ENCODE peak calls at places on chromosomes 2 and 18, in four cellular contexts. Q, A, I and U are unnamed samples.

GRCh38 chr2:191863988-191864387 is 17.1 kb upstream of the CAVIN2 start:
- DNase-seq in Q (peak; percentile 76), A (no peak), I (no peak), U (peak; percentile 75)

GRCh38 chr2:92073815-92074548 is 2797.2 kb upstream of the TEKT4 start:
- DNase-seq in Q (no peak), A (peak; percentile 52), I (no peak), U (no peak)

GRCh38 chr2:26562811-26563645 is 78.1 kb downstream of the CIB4 start:
- DNase-seq in Q (peak; percentile 26), A (peak; percentile 88), I (peak; percentile 87), U (peak; percentile 64)

GRCh38 chr2:16639431-16639830 is 26.2 kb downstream of the CYRIA start:
- DNase-seq in Q (no peak), A (no peak), I (no peak), U (no peak)

GRCh38 chr2:108586631-108587030 is 52.4 kb downstream of the LIMS1 start:
- DNase-seq in Q (no peak), A (no peak), I (no peak), U (no peak)

GRCh38 chr2:230907361-230908093 is 17.5 kb downstream of the GPR55 start:
- DNase-seq in Q (no peak), A (no peak), I (no peak), U (no peak)

GRCh38 chr2:46704593-46704992 is 211.0 kb downstream of the MCFD2 start:
- DNase-seq in Q (no peak), A (no peak), I (no peak), U (no peak)

GRCh38 chr2:7044253-7045250 is 127.3 kb downstream of the RNF144A start:
- DNase-seq in Q (peak; percentile 78), A (peak; percentile 77), I (peak; percentile 42), U (peak; percentile 75)

GRCh38 chr2:18369750-18370149 is 190.7 kb downstream of the RDH14 start:
- DNase-seq in Q (peak; percentile 54), A (no peak), I (no peak), U (peak; percentile 59)

GRCh38 chr2:234839285-234839684 is 112.5 kb upstream of the SH3BP4 start:
- DNase-seq in Q (no peak), A (no peak), I (no peak), U (peak; percentile 49)

GRCh38 chr2:98037666-98038339 is 42.1 kb upstream of the TMEM131 start:
- DNase-seq in Q (no peak), A (no peak), I (no peak), U (peak; percentile 10)

GRCh38 chr2:64273524-64274398 is 129.5 kb upstream of the PELI1 start:
- DNase-seq in Q (peak; percentile 71), A (peak; percentile 71), I (peak; percentile 89), U (peak; percentile 87)

GRCh38 chr2:65204461-65205230 is 23.0 kb upstream of the ACTR2 start:
- DNase-seq in Q (peak; percentile 29), A (no peak), I (no peak), U (no peak)

GRCh38 chr2:57376985-57377384 is 669.6 kb upstream of the VRK2 start:
- DNase-seq in Q (peak; percentile 52), A (no peak), I (no peak), U (peak; percentile 7)

GRCh38 chr2:112941753-112942653 is 31.0 kb downstream of the IL37 start:
- DNase-seq in Q (peak; percentile 89), A (peak; percentile 83), I (peak; percentile 45), U (peak; percentile 82)

GRCh38 chr2:33014268-33014667 is 67.5 kb downstream of the LTBP1 start:
- DNase-seq in Q (peak; percentile 56), A (no peak), I (no peak), U (no peak)

GRCh38 chr18:47953471-47953931 is 23.0 kb upstream of the SMAD2 start:
- DNase-seq in Q (no peak), A (peak; percentile 85), I (peak; percentile 32), U (peak; percentile 80)

GRCh38 chr2:48915884-48916283 is 160.4 kb upstream of the LHCGR start:
- DNase-seq in Q (no peak), A (no peak), I (no peak), U (no peak)

GRCh38 chr2:109016376-109016775 is 27.4 kb upstream of the EDAR start:
- DNase-seq in Q (no peak), A (no peak), I (no peak), U (no peak)

GRCh38 chr18:48949606-48950535 is 894 bp downstream of the SMAD7 start:
- DNase-seq in Q (peak; percentile 78), A (peak; percentile 82), I (no peak), U (no peak)

GRCh38 chr2:59530258-59530657 is 1023.2 kb downstream of the BCL11A start:
- DNase-seq in Q (no peak), A (no peak), I (no peak), U (no peak)

GRCh38 chr2:96734899-96735585 is 4.8 kb downstream of the LMAN2L start:
- DNase-seq in Q (peak; percentile 47), A (no peak), I (no peak), U (peak; percentile 76)

GRCh38 chr2:128736046-128736688 is 417.5 kb upstream of the HS6ST1 start:
- DNase-seq in Q (peak; percentile 38), A (no peak), I (no peak), U (no peak)
- H3K4me3 ChIP-seq in Q (no peak overlapping the region), A (peak overlapping the region; percentile 16), I (peak overlapping the region; percentile 28), U (no peak overlapping the region)

DNA sequence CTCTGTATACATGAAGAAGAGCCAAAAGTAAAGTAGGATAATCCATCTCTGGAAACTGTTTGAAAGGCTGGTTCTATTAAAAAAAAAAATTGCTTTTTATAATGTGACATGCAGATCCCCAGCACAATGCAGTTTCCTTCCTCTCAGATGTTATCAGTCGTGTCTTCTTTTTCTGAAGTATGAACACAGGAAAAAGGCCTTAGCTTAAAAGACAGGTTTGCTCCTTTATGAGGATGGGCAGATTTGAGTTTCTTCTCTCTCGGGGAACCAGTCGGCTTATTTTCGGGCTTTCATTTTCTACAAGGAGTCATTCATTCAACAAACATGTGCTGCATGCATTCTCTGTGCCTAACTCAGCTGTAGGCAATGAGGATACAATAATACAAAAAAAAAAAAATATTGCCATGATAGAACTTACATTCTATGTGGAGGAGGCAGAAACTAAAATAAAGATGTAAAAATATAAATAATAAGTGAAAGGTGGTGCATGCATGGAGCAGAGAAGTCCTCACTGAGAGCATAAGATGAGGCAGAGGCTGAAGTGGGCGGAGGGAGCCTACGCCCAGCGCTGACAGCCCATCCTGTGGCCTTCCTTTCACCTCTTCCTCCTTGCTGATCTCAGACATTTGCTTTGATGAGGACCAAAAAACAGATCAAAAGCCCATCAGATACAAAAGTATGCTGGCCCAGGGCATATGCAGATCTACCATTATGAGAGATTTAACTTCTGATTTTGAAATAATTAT is at the start of gene CD226:
- DNase-seq in Q (no peak), A (no peak), I (no peak), U (no peak)
- H3K4me3 ChIP-seq in Q (no peak within 1 kb of the TSS), A (no peak within 1 kb of the TSS), I (no peak within 1 kb of the TSS), U (no peak within 1 kb of the TSS)

GRCh38 chr18:26656401-26656943 is 108.1 kb upstream of the KCTD1 start:
- DNase-seq in Q (no peak), A (peak; percentile 71), I (no peak), U (no peak)

GRCh38 chr18:26656944-26657536 is 108.7 kb upstream of the KCTD1 start:
- DNase-seq in Q (peak; percentile 70), A (peak; percentile 91), I (peak; percentile 66), U (peak; percentile 55)

GRCh38 chr18:26655614-26656400 is 107.5 kb upstream of the KCTD1 start:
- DNase-seq in Q (peak; percentile 52), A (peak; percentile 87), I (peak; percentile 40), U (peak; percentile 35)

GRCh38 chr18:26654173-26655009 is 106.0 kb upstream of the KCTD1 start:
- DNase-seq in Q (peak; percentile 3), A (no peak), I (no peak), U (no peak)

DNA sequence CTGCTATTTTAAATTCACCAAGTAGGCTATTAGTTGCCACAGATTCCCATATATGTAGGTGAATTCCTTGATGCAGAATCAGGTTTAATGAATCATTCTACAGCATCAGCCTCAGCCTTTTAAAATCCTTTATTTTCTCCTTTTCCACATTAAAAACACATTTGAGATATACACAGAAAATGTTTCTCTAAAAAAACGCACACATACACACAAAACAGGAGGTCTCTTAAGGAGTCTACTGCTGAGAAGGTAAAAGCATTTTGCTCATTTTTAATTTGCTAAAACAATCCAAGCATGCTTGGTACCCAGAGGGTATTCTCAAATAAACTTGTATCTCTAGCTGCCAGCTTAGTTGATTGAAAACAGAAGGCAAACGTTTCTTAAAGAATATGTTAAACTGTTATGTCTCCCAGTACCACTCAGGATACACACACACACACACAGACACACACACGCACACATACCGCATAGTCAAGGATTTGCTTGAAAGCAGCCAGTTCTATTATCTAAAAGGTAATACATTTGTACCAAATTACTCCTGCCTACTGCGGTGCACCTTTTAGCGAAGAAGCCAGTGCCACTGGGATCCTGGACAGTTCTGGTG is 106.8 kb upstream of the KCTD1 start:
- DNase-seq in Q (peak; percentile 47), A (no peak), I (no peak), U (peak; percentile 25)
- H3K4me3 ChIP-seq in Q (peak overlapping the region; percentile 57), A (peak overlapping the region; percentile 51), I (peak overlapping the region; percentile 78), U (no peak overlapping the region)

GRCh38 chr2:42770288-42771131 is 6.6 kb upstream of the OXER1 start:
- DNase-seq in Q (peak; percentile 78), A (no peak), I (no peak), U (peak; percentile 49)

GRCh38 chr2:42769583-42770287 is 5.8 kb upstream of the OXER1 start:
- DNase-seq in Q (no peak), A (no peak), I (no peak), U (no peak)

GRCh38 chr2:42768706-42769256 is 4.8 kb upstream of the OXER1 start:
- DNase-seq in Q (no peak), A (no peak), I (no peak), U (no peak)

GRCh38 chr2:42767080-42767898 is 3.4 kb upstream of the OXER1 start:
- DNase-seq in Q (no peak), A (no peak), I (no peak), U (no peak)

DNA sequence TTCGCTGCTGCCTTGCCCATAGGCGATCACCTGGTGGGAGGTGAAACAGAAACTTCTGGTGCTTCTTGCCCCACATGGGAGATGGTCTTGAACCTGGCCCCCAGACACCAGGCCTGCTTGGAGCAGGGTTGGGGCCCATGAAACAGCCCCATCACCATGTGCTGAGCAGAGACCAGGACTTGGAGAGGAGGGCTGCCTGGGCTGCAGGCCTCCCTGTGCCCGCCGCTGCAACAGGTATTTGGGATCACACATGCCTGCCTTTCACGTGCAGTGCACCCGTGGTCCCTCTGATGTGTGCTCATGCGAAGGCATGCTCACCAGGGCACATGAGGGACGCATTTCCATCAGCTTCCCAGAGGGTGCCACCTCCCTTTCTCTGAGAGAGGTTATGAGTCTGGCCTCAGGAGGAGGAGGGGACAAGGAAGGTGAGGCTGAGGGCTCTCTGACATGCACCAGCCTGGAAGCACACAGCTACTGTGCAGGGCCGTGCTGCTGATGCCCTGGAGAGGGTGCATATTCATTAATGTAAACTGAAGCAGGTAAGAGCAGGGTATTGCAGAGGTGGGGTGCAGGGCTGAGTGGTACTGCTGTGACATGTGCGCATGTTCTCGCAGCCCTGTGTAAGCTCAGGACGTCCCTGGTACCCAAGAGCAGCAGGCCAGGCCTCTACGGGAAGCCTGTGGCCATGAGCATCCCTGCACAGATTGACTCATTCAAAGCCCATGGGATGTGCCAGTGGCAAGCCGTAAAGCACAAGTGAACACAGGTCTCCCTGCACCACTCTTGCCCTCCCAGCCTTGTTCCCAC is 4.2 kb upstream of the OXER1 start:
- DNase-seq in Q (no peak), A (no peak), I (no peak), U (no peak)
- H3K4me3 ChIP-seq in Q (no peak overlapping the region), A (no peak overlapping the region), I (no peak overlapping the region), U (no peak overlapping the region)